ENCODE peak calls at places on chromosomes 11 and 22, in ten cellular contexts. One of them, this sample, is unnamed.
A peak's percentile ranks its signal among the peaks of the same experiment; 100 is the strongest.

GRCh38 chr11:66228521-66228920 is 39.9 kb upstream of the RAB1B start:
- DNase-seq in right lobe of liver: no peak
- DNase-seq in IMR-90: no peak
- DNase-seq in HCT116: no peak
- DNase-seq in stomach: no peak
- DNase-seq in heart left ventricle: no peak
- DNase-seq in Panc1: no peak
- DNase-seq in PC-3: no peak
- DNase-seq in cardiac muscle cell: no peak
- DNase-seq in fibroblast of lung: no peak
- DNase-seq in this sample: no peak

GRCh38 chr22:26711205-26711958 is 54.0 kb downstream of the MIAT start:
- DNase-seq in heart left ventricle: no peak
- DNase-seq in HCT116: no peak
- DNase-seq in PC-3: no peak
- DNase-seq in fibroblast of lung: no peak
- DNase-seq in Panc1: no peak
- DNase-seq in IMR-90: peak; percentile 62
- DNase-seq in stomach: peak; percentile 26
- DNase-seq in right lobe of liver: no peak
- DNase-seq in cardiac muscle cell: peak; percentile 38
- DNase-seq in this sample: no peak

GRCh38 chr22:46931881-46932280 is 169.4 kb downstream of the TBC1D22A start:
- DNase-seq in IMR-90: peak; percentile 20
- DNase-seq in heart left ventricle: no peak
- DNase-seq in fibroblast of lung: peak; percentile 88
- DNase-seq in right lobe of liver: no peak
- DNase-seq in stomach: no peak
- DNase-seq in HCT116: no peak
- DNase-seq in cardiac muscle cell: no peak
- DNase-seq in Panc1: no peak
- DNase-seq in PC-3: peak; percentile 2
- DNase-seq in this sample: no peak

GRCh38 chr11:80702264-80702663 is 1261.4 kb upstream of the TENM4 start:
- DNase-seq in cardiac muscle cell: peak; percentile 3
- DNase-seq in fibroblast of lung: peak; percentile 32
- DNase-seq in stomach: no peak
- DNase-seq in right lobe of liver: no peak
- DNase-seq in heart left ventricle: no peak
- DNase-seq in IMR-90: no peak
- DNase-seq in Panc1: no peak
- DNase-seq in PC-3: peak; percentile 60
- DNase-seq in HCT116: no peak
- DNase-seq in this sample: no peak

GRCh38 chr22:50578776-50579310 is 616 bp upstream of the CPT1B start:
- DNase-seq in IMR-90: no peak
- DNase-seq in HCT116: no peak
- DNase-seq in Panc1: no peak
- DNase-seq in cardiac muscle cell: no peak
- DNase-seq in heart left ventricle: no peak
- DNase-seq in PC-3: no peak
- DNase-seq in right lobe of liver: no peak
- DNase-seq in fibroblast of lung: no peak
- DNase-seq in stomach: no peak
- DNase-seq in this sample: peak; percentile 29

GRCh38 chr22:42376721-42377177 is 55.5 kb downstream of the NFAM1 start:
- DNase-seq in right lobe of liver: peak; percentile 49
- DNase-seq in fibroblast of lung: peak; percentile 20
- DNase-seq in IMR-90: peak; percentile 19
- DNase-seq in heart left ventricle: peak; percentile 82
- DNase-seq in Panc1: no peak
- DNase-seq in stomach: peak; percentile 29
- DNase-seq in PC-3: no peak
- DNase-seq in HCT116: no peak
- DNase-seq in cardiac muscle cell: peak; percentile 49
- DNase-seq in this sample: peak; percentile 82

GRCh38 chr11:117824571-117825537 is at the start of gene FXYD2:
- DNase-seq in HCT116: no peak
- DNase-seq in IMR-90: no peak
- DNase-seq in stomach: peak; percentile 27
- DNase-seq in right lobe of liver: no peak
- DNase-seq in cardiac muscle cell: peak; percentile 69
- DNase-seq in heart left ventricle: peak; percentile 79
- DNase-seq in PC-3: no peak
- DNase-seq in Panc1: no peak
- DNase-seq in fibroblast of lung: no peak
- DNase-seq in this sample: peak; percentile 68

GRCh38 chr11:116563028-116563712 is 209.6 kb downstream of the BUD13 start:
- DNase-seq in right lobe of liver: no peak
- DNase-seq in heart left ventricle: no peak
- DNase-seq in cardiac muscle cell: no peak
- DNase-seq in Panc1: no peak
- DNase-seq in HCT116: no peak
- DNase-seq in IMR-90: peak; percentile 21
- DNase-seq in PC-3: peak; percentile 44
- DNase-seq in fibroblast of lung: peak; percentile 70
- DNase-seq in stomach: no peak
- DNase-seq in this sample: no peak

GRCh38 chr11:74641905-74642304 is 49.5 kb downstream of the POLD3 start:
- DNase-seq in Panc1: no peak
- DNase-seq in stomach: no peak
- DNase-seq in right lobe of liver: no peak
- DNase-seq in heart left ventricle: no peak
- DNase-seq in IMR-90: no peak
- DNase-seq in fibroblast of lung: no peak
- DNase-seq in PC-3: no peak
- DNase-seq in HCT116: no peak
- DNase-seq in cardiac muscle cell: peak; percentile 16
- DNase-seq in this sample: no peak

GRCh38 chr11:89487016-89487415 is 4.2 kb downstream of the NOX4 start:
- DNase-seq in IMR-90: peak; percentile 75
- DNase-seq in PC-3: no peak
- DNase-seq in Panc1: no peak
- DNase-seq in stomach: no peak
- DNase-seq in heart left ventricle: no peak
- DNase-seq in right lobe of liver: no peak
- DNase-seq in fibroblast of lung: peak; percentile 71
- DNase-seq in cardiac muscle cell: no peak
- DNase-seq in HCT116: no peak
- DNase-seq in this sample: no peak

GRCh38 chr22:47289316-47289985 is 527.0 kb downstream of the TBC1D22A start:
- DNase-seq in stomach: no peak
- DNase-seq in right lobe of liver: no peak
- DNase-seq in heart left ventricle: no peak
- DNase-seq in cardiac muscle cell: no peak
- DNase-seq in Panc1: no peak
- DNase-seq in PC-3: no peak
- DNase-seq in HCT116: no peak
- DNase-seq in fibroblast of lung: no peak
- DNase-seq in IMR-90: no peak
- DNase-seq in this sample: no peak

GRCh38 chr11:74466916-74467885 is at the start of gene KCNE3:
- DNase-seq in PC-3: no peak
- DNase-seq in fibroblast of lung: peak; percentile 27
- DNase-seq in IMR-90: no peak
- DNase-seq in cardiac muscle cell: peak; percentile 70
- DNase-seq in stomach: peak; percentile 57
- DNase-seq in HCT116: no peak
- DNase-seq in heart left ventricle: peak; percentile 54
- DNase-seq in Panc1: no peak
- DNase-seq in right lobe of liver: peak; percentile 61
- DNase-seq in this sample: peak; percentile 39

GRCh38 chr22:45445031-45445710 is 31.7 kb downstream of the RIBC2 start:
- DNase-seq in HCT116: no peak
- DNase-seq in fibroblast of lung: no peak
- DNase-seq in heart left ventricle: no peak
- DNase-seq in PC-3: no peak
- DNase-seq in IMR-90: no peak
- DNase-seq in Panc1: no peak
- DNase-seq in right lobe of liver: no peak
- DNase-seq in cardiac muscle cell: no peak
- DNase-seq in stomach: no peak
- DNase-seq in this sample: no peak
- H3K27me3 ChIP-seq in HCT116: no peaks in the 10 kb centered on the region
- H3K27me3 ChIP-seq in fibroblast of lung: peaks cover 3% of the 10 kb centered on the region
- H3K27me3 ChIP-seq in heart left ventricle: no peaks in the 10 kb centered on the region
- H3K27me3 ChIP-seq in PC-3: no peaks in the 10 kb centered on the region
- H3K27me3 ChIP-seq in IMR-90: no peaks in the 10 kb centered on the region
- H3K27me3 ChIP-seq in Panc1: no peaks in the 10 kb centered on the region
- H3K27me3 ChIP-seq in right lobe of liver: no peaks in the 10 kb centered on the region
- H3K27me3 ChIP-seq in cardiac muscle cell: no peaks in the 10 kb centered on the region
- H3K27me3 ChIP-seq in stomach: no peaks in the 10 kb centered on the region
- H3K27me3 ChIP-seq in this sample: no peaks in the 10 kb centered on the region

GRCh38 chr22:44709881-44710400 is 7.9 kb downstream of the PRR5 start:
- DNase-seq in fibroblast of lung: no peak
- DNase-seq in HCT116: no peak
- DNase-seq in stomach: no peak
- DNase-seq in heart left ventricle: no peak
- DNase-seq in right lobe of liver: no peak
- DNase-seq in PC-3: no peak
- DNase-seq in Panc1: no peak
- DNase-seq in IMR-90: no peak
- DNase-seq in cardiac muscle cell: no peak
- DNase-seq in this sample: no peak
- H3K27ac ChIP-seq in fibroblast of lung: no peak overlapping the region
- H3K27ac ChIP-seq in HCT116: no peak overlapping the region
- H3K27ac ChIP-seq in stomach: peak overlapping the region; percentile 56
- H3K27ac ChIP-seq in heart left ventricle: no peak overlapping the region
- H3K27ac ChIP-seq in right lobe of liver: no peak overlapping the region
- H3K27ac ChIP-seq in PC-3: no peak overlapping the region
- H3K27ac ChIP-seq in Panc1: no peak overlapping the region
- H3K27ac ChIP-seq in IMR-90: no peak overlapping the region
- H3K27ac ChIP-seq in cardiac muscle cell: no peak overlapping the region
- H3K27ac ChIP-seq in this sample: no peak overlapping the region

DNA sequence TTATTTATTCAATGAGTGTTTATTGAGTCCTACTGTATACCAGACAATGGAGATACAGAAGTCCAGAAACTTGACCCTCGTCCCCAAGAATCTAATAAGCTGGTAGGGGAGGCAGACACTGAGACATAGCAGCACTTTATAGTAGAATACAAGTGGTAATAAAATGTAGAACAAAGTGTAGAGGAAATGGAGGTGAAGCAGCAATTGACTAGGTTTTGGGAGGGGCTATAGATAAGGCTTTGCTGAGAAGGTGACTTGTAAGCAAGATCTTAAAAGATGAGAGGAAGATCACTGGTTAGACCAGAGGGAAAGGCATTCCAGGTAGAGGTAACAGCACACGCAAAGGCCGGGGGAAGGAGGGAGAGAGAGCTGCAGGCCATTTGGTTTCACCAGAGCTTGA is 57.3 kb downstream of the ZBTB16 start:
- DNase-seq in HCT116: no peak
- DNase-seq in cardiac muscle cell: no peak
- DNase-seq in fibroblast of lung: no peak
- DNase-seq in stomach: no peak
- DNase-seq in IMR-90: no peak
- DNase-seq in heart left ventricle: no peak
- DNase-seq in right lobe of liver: no peak
- DNase-seq in PC-3: no peak
- DNase-seq in Panc1: no peak
- DNase-seq in this sample: no peak
- H3K27me3 ChIP-seq in HCT116: peaks cover 88% of the 10 kb centered on the region
- H3K27me3 ChIP-seq in cardiac muscle cell: no peaks in the 10 kb centered on the region
- H3K27me3 ChIP-seq in fibroblast of lung: no peaks in the 10 kb centered on the region
- H3K27me3 ChIP-seq in stomach: no peaks in the 10 kb centered on the region
- H3K27me3 ChIP-seq in IMR-90: peaks cover 5% of the 10 kb centered on the region
- H3K27me3 ChIP-seq in heart left ventricle: no peaks in the 10 kb centered on the region
- H3K27me3 ChIP-seq in right lobe of liver: no peaks in the 10 kb centered on the region
- H3K27me3 ChIP-seq in PC-3: peaks cover 90% of the 10 kb centered on the region
- H3K27me3 ChIP-seq in Panc1: peaks cover 40% of the 10 kb centered on the region
- H3K27me3 ChIP-seq in this sample: no peaks in the 10 kb centered on the region

GRCh38 chr11:2665747-2666710 is 33.8 kb downstream of the KCNQ1OT1 start:
- DNase-seq in HCT116: no peak
- DNase-seq in right lobe of liver: no peak
- DNase-seq in PC-3: no peak
- DNase-seq in heart left ventricle: no peak
- DNase-seq in IMR-90: no peak
- DNase-seq in cardiac muscle cell: peak; percentile 51
- DNase-seq in fibroblast of lung: peak; percentile 34
- DNase-seq in stomach: peak; percentile 21
- DNase-seq in Panc1: no peak
- DNase-seq in this sample: peak; percentile 17
- H3K27ac ChIP-seq in HCT116: no peak overlapping the region
- H3K27ac ChIP-seq in right lobe of liver: no peak overlapping the region
- H3K27ac ChIP-seq in PC-3: no peak overlapping the region
- H3K27ac ChIP-seq in heart left ventricle: peak overlapping the region; percentile 50
- H3K27ac ChIP-seq in IMR-90: no peak overlapping the region
- H3K27ac ChIP-seq in cardiac muscle cell: no peak overlapping the region
- H3K27ac ChIP-seq in fibroblast of lung: no peak overlapping the region
- H3K27ac ChIP-seq in stomach: no peak overlapping the region
- H3K27ac ChIP-seq in Panc1: no peak overlapping the region
- H3K27ac ChIP-seq in this sample: no peak overlapping the region

GRCh38 chr11:70785372-70785771 is 387.0 kb downstream of the CTTN start:
- DNase-seq in PC-3: no peak
- DNase-seq in IMR-90: no peak
- DNase-seq in cardiac muscle cell: no peak
- DNase-seq in right lobe of liver: no peak
- DNase-seq in heart left ventricle: no peak
- DNase-seq in stomach: no peak
- DNase-seq in Panc1: no peak
- DNase-seq in fibroblast of lung: no peak
- DNase-seq in HCT116: no peak
- DNase-seq in this sample: no peak

GRCh38 chr11:70786021-70786665 is 387.8 kb downstream of the CTTN start:
- DNase-seq in cardiac muscle cell: no peak
- DNase-seq in Panc1: no peak
- DNase-seq in fibroblast of lung: no peak
- DNase-seq in PC-3: no peak
- DNase-seq in right lobe of liver: peak; percentile 42
- DNase-seq in heart left ventricle: no peak
- DNase-seq in HCT116: no peak
- DNase-seq in stomach: no peak
- DNase-seq in IMR-90: no peak
- DNase-seq in this sample: no peak

GRCh38 chr11:70782401-70782913 is 384.1 kb downstream of the CTTN start:
- DNase-seq in stomach: no peak
- DNase-seq in heart left ventricle: no peak
- DNase-seq in right lobe of liver: no peak
- DNase-seq in HCT116: no peak
- DNase-seq in Panc1: no peak
- DNase-seq in IMR-90: no peak
- DNase-seq in fibroblast of lung: no peak
- DNase-seq in PC-3: no peak
- DNase-seq in cardiac muscle cell: no peak
- DNase-seq in this sample: no peak

GRCh38 chr11:70783356-70783755 is 385.0 kb downstream of the CTTN start:
- DNase-seq in heart left ventricle: no peak
- DNase-seq in Panc1: no peak
- DNase-seq in cardiac muscle cell: no peak
- DNase-seq in stomach: no peak
- DNase-seq in IMR-90: peak; percentile 4
- DNase-seq in PC-3: no peak
- DNase-seq in fibroblast of lung: no peak
- DNase-seq in right lobe of liver: no peak
- DNase-seq in HCT116: no peak
- DNase-seq in this sample: no peak

DNA sequence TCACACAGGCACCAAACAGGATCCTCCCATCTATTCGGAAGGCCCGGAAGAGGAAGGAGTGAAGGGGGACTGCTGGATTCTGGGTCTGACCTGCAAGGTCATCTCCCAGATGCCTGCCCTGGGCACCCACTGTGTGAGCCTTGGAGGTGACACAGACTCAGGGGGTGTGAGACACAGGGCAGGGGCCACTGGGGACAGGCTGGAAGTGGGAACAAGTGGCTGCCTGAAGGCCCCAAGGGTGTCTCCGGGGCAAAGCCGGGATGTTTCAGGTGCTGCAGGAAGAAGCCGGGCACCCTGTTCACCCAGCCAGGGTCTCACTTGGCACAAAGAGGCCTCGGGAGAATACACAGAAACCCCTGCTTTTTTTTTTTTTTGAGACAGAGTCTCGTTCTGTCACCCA is 385.5 kb downstream of the CTTN start:
- DNase-seq in PC-3: no peak
- DNase-seq in fibroblast of lung: no peak
- DNase-seq in cardiac muscle cell: no peak
- DNase-seq in right lobe of liver: no peak
- DNase-seq in stomach: no peak
- DNase-seq in Panc1: no peak
- DNase-seq in IMR-90: no peak
- DNase-seq in HCT116: no peak
- DNase-seq in heart left ventricle: no peak
- DNase-seq in this sample: no peak
- H3K27me3 ChIP-seq in PC-3: no peaks in the 10 kb centered on the region
- H3K27me3 ChIP-seq in fibroblast of lung: no peaks in the 10 kb centered on the region
- H3K27me3 ChIP-seq in cardiac muscle cell: no peaks in the 10 kb centered on the region
- H3K27me3 ChIP-seq in right lobe of liver: no peaks in the 10 kb centered on the region
- H3K27me3 ChIP-seq in stomach: no peaks in the 10 kb centered on the region
- H3K27me3 ChIP-seq in Panc1: no peaks in the 10 kb centered on the region
- H3K27me3 ChIP-seq in IMR-90: no peaks in the 10 kb centered on the region
- H3K27me3 ChIP-seq in HCT116: no peaks in the 10 kb centered on the region
- H3K27me3 ChIP-seq in heart left ventricle: no peaks in the 10 kb centered on the region
- H3K27me3 ChIP-seq in this sample: peaks cover 15% of the 10 kb centered on the region

This sample was measured in tibial artery.